ENCODE peak calls at places on chromosomes 2 and 18, in nine cellular contexts. One of them, this sample, is unnamed.

GRCh38 chr2:127675335-127676261 is at the start of gene LIMS2:
- DNase-seq in AG09309: no peak
- DNase-seq in smooth muscle cell of the brain vasculature: no peak
- DNase-seq in T-helper 2 cell: no peak
- DNase-seq in endothelial cell: no peak
- DNase-seq in cerebellar nuclear complex: no peak
- DNase-seq in hepatocyte: peak
- DNase-seq in MCF 10A: no peak
- DNase-seq in activated CD4-positive, CD25-positive, alpha-beta regulatory T cell: no peak
- DNase-seq in this sample: peak

GRCh38 chr2:108594982-108595464 is 60.8 kb downstream of the LIMS1 start:
- DNase-seq in smooth muscle cell of the brain vasculature: no peak
- DNase-seq in cerebellar nuclear complex: no peak
- DNase-seq in activated CD4-positive, CD25-positive, alpha-beta regulatory T cell: no peak
- DNase-seq in T-helper 2 cell: no peak
- DNase-seq in AG09309: no peak
- DNase-seq in endothelial cell: peak
- DNase-seq in hepatocyte: no peak
- DNase-seq in MCF 10A: peak
- DNase-seq in this sample: peak

GRCh38 chr2:234968633-234969328 is 17.0 kb downstream of the SH3BP4 start:
- DNase-seq in MCF 10A: no peak
- DNase-seq in activated CD4-positive, CD25-positive, alpha-beta regulatory T cell: no peak
- DNase-seq in T-helper 2 cell: no peak
- DNase-seq in smooth muscle cell of the brain vasculature: no peak
- DNase-seq in endothelial cell: no peak
- DNase-seq in AG09309: no peak
- DNase-seq in hepatocyte: no peak
- DNase-seq in cerebellar nuclear complex: no peak
- DNase-seq in this sample: no peak

GRCh38 chr2:82735336-82735735 is 1723.7 kb downstream of the SUCLG1 start:
- DNase-seq in smooth muscle cell of the brain vasculature: no peak
- DNase-seq in MCF 10A: no peak
- DNase-seq in T-helper 2 cell: no peak
- DNase-seq in AG09309: no peak
- DNase-seq in hepatocyte: no peak
- DNase-seq in cerebellar nuclear complex: no peak
- DNase-seq in activated CD4-positive, CD25-positive, alpha-beta regulatory T cell: no peak
- DNase-seq in endothelial cell: no peak
- DNase-seq in this sample: no peak

GRCh38 chr18:63518178-63519012 is 23.8 kb upstream of the SERPINB12 start:
- DNase-seq in activated CD4-positive, CD25-positive, alpha-beta regulatory T cell: peak
- DNase-seq in MCF 10A: peak
- DNase-seq in cerebellar nuclear complex: no peak
- DNase-seq in smooth muscle cell of the brain vasculature: peak
- DNase-seq in AG09309: peak
- DNase-seq in hepatocyte: peak
- DNase-seq in endothelial cell: peak
- DNase-seq in T-helper 2 cell: peak
- DNase-seq in this sample: peak

GRCh38 chr2:131092409-131093065 is 723 bp downstream of the FAM168B start:
- DNase-seq in hepatocyte: peak
- DNase-seq in activated CD4-positive, CD25-positive, alpha-beta regulatory T cell: no peak
- DNase-seq in T-helper 2 cell: no peak
- DNase-seq in smooth muscle cell of the brain vasculature: no peak
- DNase-seq in MCF 10A: no peak
- DNase-seq in endothelial cell: no peak
- DNase-seq in cerebellar nuclear complex: no peak
- DNase-seq in AG09309: no peak
- DNase-seq in this sample: no peak

GRCh38 chr18:48949606-48950535 is 894 bp downstream of the SMAD7 start:
- DNase-seq in smooth muscle cell of the brain vasculature: no peak
- DNase-seq in cerebellar nuclear complex: no peak
- DNase-seq in MCF 10A: peak
- DNase-seq in T-helper 2 cell: no peak
- DNase-seq in AG09309: no peak
- DNase-seq in hepatocyte: peak
- DNase-seq in endothelial cell: peak
- DNase-seq in activated CD4-positive, CD25-positive, alpha-beta regulatory T cell: no peak
- DNase-seq in this sample: peak

GRCh38 chr2:10529611-10530010 is 81.5 kb upstream of the ODC1 start:
- DNase-seq in smooth muscle cell of the brain vasculature: no peak
- DNase-seq in activated CD4-positive, CD25-positive, alpha-beta regulatory T cell: no peak
- DNase-seq in endothelial cell: no peak
- DNase-seq in T-helper 2 cell: no peak
- DNase-seq in cerebellar nuclear complex: no peak
- DNase-seq in MCF 10A: no peak
- DNase-seq in AG09309: no peak
- DNase-seq in hepatocyte: no peak
- DNase-seq in this sample: no peak

GRCh38 chr2:55155764-55156221 is 76.3 kb downstream of the CLHC1 start:
- DNase-seq in hepatocyte: no peak
- DNase-seq in T-helper 2 cell: no peak
- DNase-seq in MCF 10A: no peak
- DNase-seq in smooth muscle cell of the brain vasculature: no peak
- DNase-seq in endothelial cell: no peak
- DNase-seq in cerebellar nuclear complex: no peak
- DNase-seq in activated CD4-positive, CD25-positive, alpha-beta regulatory T cell: no peak
- DNase-seq in AG09309: peak
- DNase-seq in this sample: peak

GRCh38 chr18:58254873-58255511 is 211.0 kb downstream of the NEDD4L start:
- DNase-seq in activated CD4-positive, CD25-positive, alpha-beta regulatory T cell: no peak
- DNase-seq in endothelial cell: no peak
- DNase-seq in smooth muscle cell of the brain vasculature: no peak
- DNase-seq in AG09309: peak
- DNase-seq in cerebellar nuclear complex: no peak
- DNase-seq in T-helper 2 cell: no peak
- DNase-seq in hepatocyte: no peak
- DNase-seq in MCF 10A: no peak
- DNase-seq in this sample: peak

This sample was measured in PC-3.